ENCODE peak calls at places on chromosomes 12 and 14, in five cellular contexts. T, C, K, W and R are unnamed samples.

GRCh38 chr14:24236689-24237462 is 4.1 kb downstream of the GMPR2 start:
- DNase-seq in K (no peak), T (no peak), W (no peak), C (no peak), R (no peak)

GRCh38 chr12:13905795-13906194 is 75.6 kb downstream of the GRIN2B start:
- DNase-seq in T (no peak), C (no peak), K (no peak), W (no peak), R (no peak)

GRCh38 chr12:38662851-38663250 is 242.5 kb downstream of the CPNE8 start:
- DNase-seq in K (no peak), C (peak), T (no peak), W (no peak), R (no peak)

GRCh38 chr14:105163040-105163742 is 5.4 kb downstream of the JAG2 start:
- DNase-seq in W (no peak), K (no peak), T (no peak), C (no peak), R (no peak)

GRCh38 chr14:76918751-76919421 is 92.7 kb downstream of the LRRC74A start:
- DNase-seq in W (peak), K (peak), C (peak), T (peak), R (peak)

GRCh38 chr14:70005281-70005805 is 126.1 kb downstream of the SMOC1 start:
- DNase-seq in T (no peak), K (no peak), W (no peak), C (no peak), R (no peak)

GRCh38 chr12:78186670-78187069 is 356.0 kb downstream of the NAV3 start:
- DNase-seq in T (no peak), K (no peak), W (no peak), C (no peak), R (no peak)

GRCh38 chr14:93994919-93995682 is 2.0 kb upstream of the CCDC197 start:
- DNase-seq in W (no peak), K (peak), T (peak), C (peak), R (peak)

GRCh38 chr14:67574806-67575205 is 25.3 kb downstream of the PIGH start:
- DNase-seq in K (no peak), T (no peak), W (no peak), C (no peak), R (no peak)

GRCh38 chr14:74975059-74975810 is 19.8 kb upstream of the PGF start:
- DNase-seq in T (no peak), W (no peak), K (no peak), C (peak), R (no peak)

DNA sequence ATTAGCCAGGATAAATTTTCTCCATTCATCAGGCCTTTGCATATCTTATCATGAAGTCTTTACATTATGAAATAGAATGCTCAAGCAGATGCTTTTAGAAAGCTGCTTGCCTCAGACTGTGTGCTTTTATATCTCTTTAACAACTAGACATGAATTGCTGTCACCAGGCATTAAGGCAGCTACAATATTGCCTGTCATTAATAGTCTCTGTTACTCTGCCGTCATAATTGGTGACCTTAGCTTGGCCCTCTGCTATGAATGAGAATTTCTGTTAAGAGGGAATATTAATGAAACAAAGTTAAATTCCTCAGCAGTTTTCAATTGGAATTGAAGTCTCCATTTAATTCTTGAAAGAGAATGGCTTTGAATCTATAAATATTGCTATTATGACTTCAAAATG is 266.8 kb upstream of the MIS18BP1 start:
- DNase-seq in C (no peak), T (no peak), W (no peak), K (no peak), R (no peak)
- TF ChIP-seq CTCF in C (no peak), T (no peak), W (no peak), K (no peak), R (no peak)

GRCh38 chr14:52072266-52072780 is 3.5 kb upstream of the NID2 start:
- DNase-seq in W (no peak), K (no peak), C (no peak), T (no peak), R (no peak)

GRCh38 chr14:52068741-52069616 is at the start of gene NID2:
- DNase-seq in T (peak), K (peak), W (no peak), C (peak), R (peak)

GRCh38 chr14:52067873-52068740 is 752 bp downstream of the NID2 start:
- DNase-seq in C (peak), T (no peak), W (no peak), K (peak), R (no peak)

GRCh38 chr14:52071675-52072074 is 2.8 kb upstream of the NID2 start:
- DNase-seq in T (no peak), C (peak), W (no peak), K (peak), R (no peak)

GRCh38 chr14:52069617-52070431 is 965 bp upstream of the NID2 start:
- DNase-seq in T (no peak), K (peak), C (peak), W (no peak), R (peak)
- H3K4me3 ChIP-seq in T (peak), K (peak), C (peak), W (no peak), R (peak)

DNA sequence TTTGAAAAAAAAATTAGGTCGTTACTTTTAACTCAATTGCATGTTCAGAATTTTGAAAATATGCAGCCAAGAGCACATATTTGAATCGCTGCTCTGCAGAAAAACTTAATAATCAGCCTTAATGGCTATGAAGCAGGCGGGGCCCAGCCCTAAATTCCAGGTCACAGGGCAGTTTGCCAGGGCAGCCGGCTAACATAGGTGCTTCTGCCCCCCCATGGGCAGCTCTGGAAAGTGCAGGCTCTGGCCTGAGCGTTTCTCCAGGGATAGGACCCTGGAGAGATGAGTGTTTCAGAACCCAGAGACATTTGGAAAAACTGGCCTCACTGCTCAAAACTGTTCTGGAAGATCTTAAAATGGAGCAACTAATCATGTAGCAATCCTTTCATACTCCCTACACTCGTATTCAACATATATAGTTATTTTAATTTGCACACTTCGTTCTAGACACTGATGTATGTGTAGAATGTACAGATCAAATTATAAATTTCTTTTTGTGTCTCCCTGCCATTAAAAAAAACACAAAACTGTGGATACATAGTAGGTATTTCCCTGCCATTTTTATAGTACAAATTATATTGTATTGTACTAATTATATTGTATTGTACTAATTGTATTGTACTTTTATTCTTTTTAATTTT is 26.0 kb upstream of the PTGR2 start:
- DNase-seq in C (peak), K (peak), T (peak), W (peak), R (peak)
- TF ChIP-seq CTCF in C (peak), K (peak), T (peak), W (peak), R (peak)

DNA sequence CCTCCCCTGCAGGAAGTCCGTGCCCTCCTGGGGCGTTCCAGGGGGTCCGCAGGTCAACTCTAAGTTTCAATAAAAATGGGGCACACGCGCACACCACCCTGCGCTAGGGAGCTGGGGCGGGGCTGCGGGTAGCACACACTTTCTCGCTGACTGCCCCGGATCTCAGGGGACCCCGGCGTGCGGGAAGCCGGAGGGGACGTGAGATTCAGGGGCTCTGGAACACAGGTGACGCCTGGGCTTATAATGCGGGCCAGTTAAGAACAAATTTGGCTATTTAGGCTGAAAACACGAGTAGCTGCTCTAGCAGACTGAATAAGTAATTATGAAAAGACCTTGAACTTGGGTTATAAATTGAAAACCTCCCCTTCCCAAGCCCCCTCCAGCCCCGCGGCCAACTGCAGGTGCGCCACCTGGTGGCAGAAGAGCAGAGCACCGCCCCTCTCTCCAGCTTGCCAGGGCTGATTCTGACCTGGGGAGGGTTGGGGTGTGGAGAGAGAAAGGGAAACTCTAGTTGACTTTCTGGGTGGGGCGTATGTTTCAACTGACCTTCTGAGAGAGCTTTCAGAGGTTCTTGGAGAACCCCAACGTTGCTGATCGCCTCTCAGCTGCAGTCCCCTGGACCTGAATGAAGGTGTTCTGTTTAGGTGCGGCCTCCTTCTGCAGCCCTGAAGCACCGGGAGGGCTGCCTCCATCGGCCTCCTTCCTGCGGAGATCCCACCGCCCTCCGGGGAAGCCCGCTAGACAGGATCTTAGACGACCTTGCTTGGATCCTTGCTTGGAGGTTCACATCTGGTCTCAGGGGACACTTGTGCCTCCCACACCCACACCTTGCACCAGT is 118.4 kb upstream of the EVL start:
- DNase-seq in T (no peak), K (peak), C (no peak), W (no peak), R (no peak)
- H3K4me3 ChIP-seq in T (no peak), K (peak), C (no peak), W (no peak), R (no peak)